ENCODE peak calls at places on chromosome 12, in ten cellular contexts. P is H9, E is neural crest cell, H is NB4, Y is kidney, L is transverse colon, K is HFFc6, V is B cell, T is foreskin fibroblast, O is OCI-LY7. R is an unnamed sample.

GRCh38 chr12:106082216-106083175 is 56.3 kb downstream of the NUAK1 start:
- DNase-seq in P (no peak), E (no peak), H (no peak), Y (no peak), L (no peak), K (peak), V (no peak), T (peak), O (no peak), R (no peak)

GRCh38 chr12:123714302-123714627 is 2.1 kb downstream of the ATP6V0A2 start:
- DNase-seq in P (no peak), E (no peak), H (no peak), Y (no peak), L (no peak), K (no peak), V (peak), T (no peak), O (no peak), R (peak)

GRCh38 chr12:110860833-110861291 is 14.1 kb downstream of the CCDC63 start:
- DNase-seq in P (no peak), E (no peak), H (peak), Y (no peak), L (no peak), K (no peak), V (no peak), T (no peak), O (peak), R (no peak)

GRCh38 chr12:31015215-31015614 is 58.4 kb upstream of the DDX11 start:
- DNase-seq in P (no peak), E (no peak), H (no peak), Y (no peak), L (no peak), K (no peak), V (no peak), T (no peak), O (no peak), R (no peak)

GRCh38 chr12:40378721-40379120 is 153.9 kb downstream of the LRRK2 start:
- DNase-seq in P (no peak), E (no peak), H (no peak), Y (no peak), L (no peak), K (no peak), V (no peak), T (no peak), O (no peak), R (no peak)

GRCh38 chr12:29287622-29288021 is 93.3 kb downstream of the ERGIC2 start:
- DNase-seq in P (no peak), E (no peak), H (no peak), Y (no peak), L (no peak), K (no peak), V (no peak), T (no peak), O (no peak), R (no peak)

GRCh38 chr12:111035578-111036301 is 115.4 kb upstream of the MYL2 start:
- DNase-seq in P (peak), E (peak), H (no peak), Y (peak), L (no peak), K (no peak), V (no peak), T (peak), O (no peak), R (no peak)

GRCh38 chr12:105862163-105862821 is 276.5 kb downstream of the NUAK1 start:
- DNase-seq in P (no peak), E (no peak), H (peak), Y (no peak), L (no peak), K (no peak), V (no peak), T (no peak), O (no peak), R (no peak)

GRCh38 chr12:75877588-75878381 is 153.8 kb downstream of the PHLDA1 start:
- DNase-seq in P (no peak), E (no peak), H (no peak), Y (no peak), L (no peak), K (no peak), V (no peak), T (no peak), O (no peak), R (no peak)

GRCh38 chr12:90301095-90301494 is 592.5 kb upstream of the ATP2B1 start:
- DNase-seq in P (no peak), E (no peak), H (no peak), Y (no peak), L (no peak), K (no peak), V (no peak), T (peak), O (no peak), R (no peak)

GRCh38 chr12:51225800-51226199 is 7.9 kb upstream of the POU6F1 start:
- DNase-seq in P (no peak), E (no peak), H (no peak), Y (no peak), L (no peak), K (no peak), V (no peak), T (no peak), O (no peak), R (no peak)

GRCh38 chr12:101047652-101048051 is 162.4 kb downstream of the SLC5A8 start:
- DNase-seq in P (no peak), E (no peak), H (no peak), Y (no peak), L (no peak), K (no peak), V (no peak), T (no peak), O (no peak), R (no peak)

GRCh38 chr12:40451661-40452060 is 226.9 kb downstream of the LRRK2 start:
- DNase-seq in P (no peak), E (no peak), H (no peak), Y (no peak), L (no peak), K (no peak), V (no peak), T (no peak), O (no peak), R (no peak)

GRCh38 chr12:45989277-45989856 is 1.0 kb downstream of the SCAF11 start:
- DNase-seq in P (no peak), E (peak), H (no peak), Y (no peak), L (no peak), K (peak), V (peak), T (no peak), O (peak), R (peak)

GRCh38 chr12:109732321-109733305 is 19.0 kb downstream of the FAM222A start:
- DNase-seq in P (peak), E (no peak), H (no peak), Y (peak), L (peak), K (no peak), V (no peak), T (no peak), O (no peak), R (no peak)

GRCh38 chr12:31518680-31519227 is 72.2 kb downstream of the DENND5B start:
- DNase-seq in P (peak), E (no peak), H (no peak), Y (no peak), L (peak), K (peak), V (no peak), T (peak), O (peak), R (no peak)

DNA sequence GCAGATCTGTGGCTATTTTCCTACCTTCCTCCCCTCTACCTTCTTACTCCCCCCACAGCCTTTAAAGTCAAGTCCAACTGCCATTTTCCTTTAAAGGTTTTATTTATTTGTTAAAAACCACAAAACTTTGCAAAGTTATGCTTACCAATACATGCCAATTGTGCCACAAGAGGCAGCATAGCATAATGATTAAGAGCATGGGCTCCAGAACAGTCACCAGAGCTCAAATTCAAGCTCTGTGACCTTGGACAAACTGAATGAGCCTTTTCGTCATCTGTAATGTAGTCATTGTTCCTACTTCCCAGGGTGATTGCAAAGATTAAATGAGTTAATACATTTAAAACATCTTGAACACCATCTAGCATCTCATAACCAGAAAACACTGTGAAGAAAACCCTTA is 13.0 kb upstream of the FMNL3 start:
- DNase-seq in P (no peak), E (no peak), H (no peak), Y (no peak), L (no peak), K (no peak), V (no peak), T (peak), O (peak), R (no peak)
- TF ChIP-seq CTCF in P (no peak), E (no peak), H (no peak), Y (no peak), L (no peak), K (peak), V (no peak), T (no peak), O (peak), R (no peak)

DNA sequence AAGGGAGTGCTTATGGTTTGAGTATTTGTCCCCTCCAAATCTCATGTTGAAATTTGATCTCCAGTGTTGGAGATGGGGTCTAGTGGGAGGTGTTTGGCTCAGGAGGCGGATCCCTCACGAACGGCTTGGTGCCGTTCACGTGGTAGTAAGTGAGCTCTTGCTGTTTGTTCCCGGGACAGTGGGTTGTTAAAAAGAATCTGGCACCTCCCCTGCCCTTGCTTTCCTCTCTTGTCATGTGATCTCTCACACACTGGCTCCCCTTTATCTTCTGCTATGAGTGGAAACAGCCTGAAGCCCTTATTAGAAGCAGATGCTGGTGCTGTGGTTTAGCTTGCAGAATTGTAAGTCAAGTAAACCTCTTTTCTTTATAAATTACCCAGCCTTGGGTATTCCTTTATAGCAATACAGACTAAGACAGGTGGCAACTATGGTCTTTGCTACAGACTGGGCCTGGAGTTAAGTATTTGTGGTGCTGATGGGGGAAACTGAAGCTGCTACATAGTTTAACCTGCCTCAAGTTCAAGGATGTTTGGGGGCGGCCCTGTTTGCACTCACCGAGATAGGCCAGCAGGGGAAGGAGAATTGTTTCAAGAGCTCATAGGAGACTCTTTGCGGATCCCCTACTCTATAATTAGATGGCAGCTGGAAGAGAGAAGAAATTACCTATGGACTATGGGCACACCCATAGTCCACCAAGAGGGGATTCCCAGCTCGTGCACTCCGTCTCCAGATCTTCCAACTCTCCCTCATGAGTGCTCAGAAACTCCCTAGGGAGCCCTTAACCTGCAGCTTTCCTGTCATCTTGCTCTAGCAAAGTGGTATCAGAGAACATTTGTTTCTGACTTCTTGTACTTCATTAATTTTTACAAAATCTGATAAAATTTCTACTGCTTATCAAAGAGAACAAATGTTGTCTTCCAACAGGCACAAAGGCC is 164.6 kb downstream of the SLC15A5 start:
- DNase-seq in P (peak), E (no peak), H (peak), Y (no peak), L (no peak), K (no peak), V (no peak), T (peak), O (peak), R (no peak)
- TF ChIP-seq CTCF in P (no peak), E (no peak), H (no peak), Y (no peak), L (no peak), K (no peak), V (no peak), T (no peak), O (no peak), R (no peak)

DNA sequence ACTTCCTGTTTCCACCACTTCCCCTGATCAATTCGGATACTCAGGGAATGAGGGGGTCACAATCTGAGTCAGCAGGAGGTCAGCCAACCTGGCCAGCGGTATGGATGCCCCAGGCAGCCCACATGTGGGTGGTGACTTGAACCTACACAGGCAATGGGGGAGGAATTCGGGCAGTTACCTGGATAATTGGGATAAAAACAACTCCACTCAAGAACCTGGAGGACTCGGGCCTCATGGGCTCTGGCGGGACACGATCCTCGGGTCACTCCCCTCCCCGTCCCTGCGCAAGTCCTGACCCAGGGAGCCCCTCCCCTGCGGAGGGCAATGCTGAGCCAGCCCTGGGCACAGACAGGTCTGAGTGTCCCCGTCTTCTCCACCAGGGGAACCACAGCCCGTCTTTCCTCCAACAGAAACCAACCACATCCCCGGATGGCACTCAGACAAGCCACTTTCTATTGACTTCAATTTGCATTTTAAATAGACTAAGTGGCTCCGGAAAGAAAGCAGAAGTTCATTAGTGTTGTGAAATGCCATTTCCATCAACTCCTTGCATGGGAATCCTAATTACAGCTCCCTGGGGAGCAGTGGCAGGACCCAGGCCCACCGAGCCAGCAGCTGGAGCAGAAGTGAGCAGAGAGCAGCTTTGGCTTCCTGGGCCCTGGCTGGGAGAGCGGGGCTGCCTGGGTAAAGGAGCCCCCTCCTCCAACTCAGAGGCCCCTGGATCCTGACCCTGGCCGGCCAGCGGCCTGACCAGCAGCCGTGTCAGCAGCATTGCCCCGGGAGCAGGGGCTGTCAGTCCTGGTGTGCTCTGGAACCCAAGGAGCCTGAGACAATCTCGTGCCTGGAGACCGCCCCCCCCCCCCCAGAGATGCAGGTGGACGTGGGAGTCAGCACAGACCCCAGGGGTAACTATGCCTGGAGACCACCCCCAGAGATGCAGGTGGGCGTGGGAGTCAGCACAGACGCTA is 374.1 kb downstream of the ADGRD1 start:
- DNase-seq in P (peak), E (no peak), H (peak), Y (no peak), L (no peak), K (no peak), V (no peak), T (no peak), O (no peak), R (no peak)
- TF ChIP-seq CTCF in P (peak), E (no peak), H (peak), Y (no peak), L (no peak), K (no peak), V (no peak), T (no peak), O (no peak), R (no peak)

GRCh38 chr12:103755425-103755824 is 85.6 kb downstream of the NT5DC3 start:
- DNase-seq in P (no peak), E (no peak), H (no peak), Y (no peak), L (no peak), K (no peak), V (no peak), T (no peak), O (no peak), R (no peak)

GRCh38 chr12:103751600-103751999 is 89.4 kb downstream of the NT5DC3 start:
- DNase-seq in P (no peak), E (no peak), H (no peak), Y (no peak), L (no peak), K (no peak), V (no peak), T (peak), O (no peak), R (no peak)

GRCh38 chr12:103748002-103748401 is 93.0 kb downstream of the NT5DC3 start:
- DNase-seq in P (no peak), E (no peak), H (no peak), Y (no peak), L (no peak), K (no peak), V (no peak), T (no peak), O (no peak), R (no peak)

GRCh38 chr12:103748875-103749274 is 92.2 kb downstream of the NT5DC3 start:
- DNase-seq in P (no peak), E (no peak), H (no peak), Y (no peak), L (no peak), K (no peak), V (no peak), T (no peak), O (no peak), R (no peak)

DNA sequence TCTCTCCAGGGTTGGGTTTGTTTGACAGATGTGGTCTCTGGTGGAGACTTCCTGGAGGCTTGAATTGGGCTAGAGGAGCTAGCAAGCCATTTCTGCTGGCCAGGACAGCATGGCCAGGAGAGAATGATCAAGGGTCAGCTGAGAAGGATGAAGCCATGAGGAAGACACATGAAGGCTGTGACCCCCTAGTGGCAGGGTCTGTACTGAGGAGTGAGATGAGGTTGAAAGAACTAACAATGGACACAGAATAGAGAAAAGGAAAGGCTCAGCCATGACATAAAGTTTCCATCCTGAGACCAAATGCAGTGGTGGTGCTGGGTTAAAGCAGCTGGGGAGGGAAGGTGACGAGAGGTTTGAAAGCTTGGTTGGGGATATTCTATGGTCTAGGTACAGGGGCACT is 89.9 kb downstream of the NT5DC3 start:
- DNase-seq in P (no peak), E (no peak), H (peak), Y (no peak), L (no peak), K (no peak), V (no peak), T (no peak), O (no peak), R (peak)
- TF ChIP-seq CTCF in P (peak), E (no peak), H (peak), Y (no peak), L (no peak), K (peak), V (no peak), T (no peak), O (peak), R (no peak)

DNA sequence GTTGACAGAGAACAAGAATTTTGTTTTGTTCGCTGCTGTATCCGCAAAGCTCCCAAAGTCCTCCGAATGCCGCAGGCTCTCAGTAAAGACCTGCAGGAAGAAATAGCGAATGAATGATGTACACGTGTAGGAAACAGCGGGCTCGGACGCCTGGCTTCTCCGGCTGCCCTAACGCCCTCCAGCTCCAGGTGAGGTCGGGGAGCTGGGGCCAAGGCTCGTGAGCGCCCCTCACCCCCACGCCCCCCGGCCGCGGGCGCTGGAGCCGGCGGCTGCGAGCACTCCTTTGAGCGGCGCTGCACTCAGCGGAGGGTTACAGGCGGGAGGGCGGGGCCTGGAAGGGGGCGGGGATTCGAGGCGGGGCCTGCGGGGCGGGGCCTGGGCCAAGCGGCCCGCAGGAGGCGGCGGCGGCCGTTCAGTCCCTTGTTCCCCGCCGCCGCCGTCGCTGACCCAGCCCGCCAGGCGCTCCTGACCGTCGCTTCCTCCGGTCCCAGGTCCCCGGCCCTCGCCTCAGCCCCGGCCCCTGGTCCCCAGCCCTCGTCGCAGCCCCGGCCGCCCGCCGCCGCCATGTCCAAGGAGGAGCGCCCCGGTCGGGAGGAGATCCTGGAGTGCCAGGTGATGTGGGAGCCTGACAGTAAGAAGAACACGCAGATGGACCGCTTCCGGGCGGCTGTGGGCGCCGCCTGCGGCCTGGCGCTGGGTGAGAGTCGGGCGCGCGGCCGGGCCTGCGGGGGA is at the start of gene AACS:
- DNase-seq in P (peak), E (peak), H (peak), Y (peak), L (peak), K (peak), V (peak), T (peak), O (peak), R (peak)
- TF ChIP-seq CTCF in P (no peak), E (no peak), H (no peak), Y (no peak), L (no peak), K (no peak), V (no peak), T (no peak), O (peak), R (no peak)

DNA sequence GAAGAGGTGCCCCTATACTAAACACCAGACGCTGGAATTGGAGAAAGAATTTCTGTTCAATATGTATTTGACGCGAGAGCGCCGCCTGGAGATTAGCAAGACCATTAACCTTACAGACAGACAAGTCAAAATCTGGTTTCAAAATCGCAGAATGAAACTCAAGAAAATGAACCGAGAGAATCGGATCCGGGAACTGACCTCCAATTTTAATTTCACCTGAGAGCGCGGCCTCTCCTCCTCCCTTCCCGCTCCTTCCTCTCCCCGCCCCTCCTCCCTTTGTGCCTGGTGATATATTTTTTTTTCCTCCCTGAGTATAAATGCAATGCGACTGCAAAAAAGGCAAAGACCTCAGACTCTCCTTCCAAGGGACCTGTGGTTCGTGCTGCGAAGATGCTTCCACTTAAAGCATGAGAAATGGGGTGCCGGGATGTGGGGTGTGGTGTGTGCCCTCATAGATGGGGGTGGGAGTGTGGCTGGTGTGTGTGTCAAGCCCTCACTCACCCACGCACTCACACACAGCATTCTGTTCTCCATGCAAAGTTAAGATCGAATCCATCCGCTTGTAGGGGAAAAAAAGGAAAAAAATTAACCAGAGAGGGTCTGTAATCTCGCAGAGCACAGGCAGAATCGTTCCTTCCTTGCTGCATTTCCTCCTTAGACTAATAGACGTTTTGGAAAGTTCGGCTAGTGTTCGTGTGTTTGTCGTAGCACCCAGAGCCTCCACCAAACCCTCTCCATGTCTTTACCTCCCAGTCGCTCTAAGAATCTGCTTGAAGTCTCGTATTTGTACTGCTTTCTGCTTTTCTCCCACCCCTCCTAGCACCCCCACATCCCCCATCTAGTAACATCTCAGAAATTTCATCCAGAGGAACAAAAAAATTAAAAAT is 4.5 kb downstream of the HOXC10 start:
- DNase-seq in P (no peak), E (no peak), H (peak), Y (peak), L (no peak), K (no peak), V (no peak), T (peak), O (peak), R (peak)
- TF ChIP-seq CTCF in P (peak), E (peak), H (peak), Y (peak), L (peak), K (peak), V (peak), T (peak), O (peak), R (peak)

R was measured in GM13977.